ENCODE peak calls at places on chromosomes 11 and 22, in nine cellular contexts. One of them, this sample, is unnamed.

GRCh38 chr11:77073328-77074001 is 6.7 kb downstream of the CAPN5 start:
- DNase-seq in keratinocyte: peak
- DNase-seq in upper lobe of right lung: peak
- DNase-seq in transverse colon: peak
- DNase-seq in AG04450: peak
- DNase-seq in IMR-90: peak
- DNase-seq in pancreas: peak
- DNase-seq in GM13977: no peak
- DNase-seq in body of pancreas: peak
- DNase-seq in this sample: peak

GRCh38 chr22:27476729-27477128 is 324.8 kb downstream of the MN1 start:
- DNase-seq in keratinocyte: no peak
- DNase-seq in upper lobe of right lung: no peak
- DNase-seq in transverse colon: no peak
- DNase-seq in AG04450: no peak
- DNase-seq in IMR-90: peak
- DNase-seq in pancreas: no peak
- DNase-seq in GM13977: no peak
- DNase-seq in body of pancreas: no peak
- DNase-seq in this sample: peak

GRCh38 chr11:1055990-1056771 is 18.5 kb upstream of the MUC2 start:
- DNase-seq in keratinocyte: no peak
- DNase-seq in upper lobe of right lung: peak
- DNase-seq in transverse colon: no peak
- DNase-seq in AG04450: no peak
- DNase-seq in IMR-90: no peak
- DNase-seq in pancreas: peak
- DNase-seq in GM13977: no peak
- DNase-seq in body of pancreas: no peak
- DNase-seq in this sample: no peak

GRCh38 chr11:14773755-14774154 is 118.3 kb downstream of the CYP2R1 start:
- DNase-seq in keratinocyte: no peak
- DNase-seq in upper lobe of right lung: no peak
- DNase-seq in transverse colon: no peak
- DNase-seq in AG04450: no peak
- DNase-seq in IMR-90: peak
- DNase-seq in pancreas: no peak
- DNase-seq in GM13977: no peak
- DNase-seq in body of pancreas: no peak
- DNase-seq in this sample: peak

GRCh38 chr22:43001271-43002197 is 13.4 kb downstream of the PACSIN2 start:
- DNase-seq in keratinocyte: no peak
- DNase-seq in upper lobe of right lung: no peak
- DNase-seq in transverse colon: no peak
- DNase-seq in AG04450: no peak
- DNase-seq in IMR-90: no peak
- DNase-seq in pancreas: no peak
- DNase-seq in GM13977: no peak
- DNase-seq in body of pancreas: no peak
- DNase-seq in this sample: peak

GRCh38 chr11:34606326-34607120 is 14.4 kb upstream of the EHF start:
- DNase-seq in keratinocyte: no peak
- DNase-seq in upper lobe of right lung: no peak
- DNase-seq in transverse colon: no peak
- DNase-seq in AG04450: no peak
- DNase-seq in IMR-90: no peak
- DNase-seq in pancreas: no peak
- DNase-seq in GM13977: no peak
- DNase-seq in body of pancreas: no peak
- DNase-seq in this sample: no peak

GRCh38 chr22:36365020-36365411 is 22.8 kb downstream of the MYH9 start:
- DNase-seq in keratinocyte: peak
- DNase-seq in upper lobe of right lung: no peak
- DNase-seq in transverse colon: peak
- DNase-seq in AG04450: peak
- DNase-seq in IMR-90: peak
- DNase-seq in pancreas: no peak
- DNase-seq in GM13977: peak
- DNase-seq in body of pancreas: peak
- DNase-seq in this sample: peak

GRCh38 chr22:33302549-33302948 is 244.4 kb upstream of the SYN3 start:
- DNase-seq in keratinocyte: no peak
- DNase-seq in upper lobe of right lung: no peak
- DNase-seq in transverse colon: no peak
- DNase-seq in AG04450: no peak
- DNase-seq in IMR-90: no peak
- DNase-seq in pancreas: no peak
- DNase-seq in GM13977: no peak
- DNase-seq in body of pancreas: no peak
- DNase-seq in this sample: no peak

GRCh38 chr11:8906629-8907028 is 4.4 kb upstream of the AKIP1 start:
- DNase-seq in keratinocyte: peak
- DNase-seq in upper lobe of right lung: no peak
- DNase-seq in transverse colon: no peak
- DNase-seq in AG04450: no peak
- DNase-seq in IMR-90: peak
- DNase-seq in pancreas: no peak
- DNase-seq in GM13977: no peak
- DNase-seq in body of pancreas: no peak
- DNase-seq in this sample: peak

GRCh38 chr11:120271672-120272071 is 31.7 kb downstream of the POU2F3 start:
- DNase-seq in keratinocyte: peak
- DNase-seq in upper lobe of right lung: no peak
- DNase-seq in transverse colon: no peak
- DNase-seq in AG04450: no peak
- DNase-seq in IMR-90: no peak
- DNase-seq in pancreas: no peak
- DNase-seq in GM13977: no peak
- DNase-seq in body of pancreas: no peak
- DNase-seq in this sample: no peak

GRCh38 chr22:50529416-50530279 is at the start of gene TYMP:
- DNase-seq in keratinocyte: no peak
- DNase-seq in upper lobe of right lung: peak
- DNase-seq in transverse colon: peak
- DNase-seq in AG04450: no peak
- DNase-seq in IMR-90: no peak
- DNase-seq in pancreas: peak
- DNase-seq in GM13977: peak
- DNase-seq in body of pancreas: peak
- DNase-seq in this sample: no peak

GRCh38 chr11:110432713-110433392 is 3.1 kb downstream of the FDX1 start:
- DNase-seq in keratinocyte: no peak
- DNase-seq in upper lobe of right lung: no peak
- DNase-seq in transverse colon: no peak
- DNase-seq in AG04450: no peak
- DNase-seq in IMR-90: peak
- DNase-seq in pancreas: no peak
- DNase-seq in GM13977: no peak
- DNase-seq in body of pancreas: no peak
- DNase-seq in this sample: peak

GRCh38 chr11:124481365-124482323 is 36.1 kb upstream of the OR8B8 start:
- DNase-seq in keratinocyte: no peak
- DNase-seq in upper lobe of right lung: no peak
- DNase-seq in transverse colon: no peak
- DNase-seq in AG04450: peak
- DNase-seq in IMR-90: peak
- DNase-seq in pancreas: no peak
- DNase-seq in GM13977: no peak
- DNase-seq in body of pancreas: no peak
- DNase-seq in this sample: peak

GRCh38 chr11:2769779-2770555 is 70.2 kb upstream of the KCNQ1OT1 start:
- DNase-seq in keratinocyte: no peak
- DNase-seq in upper lobe of right lung: peak
- DNase-seq in transverse colon: no peak
- DNase-seq in AG04450: no peak
- DNase-seq in IMR-90: no peak
- DNase-seq in pancreas: no peak
- DNase-seq in GM13977: no peak
- DNase-seq in body of pancreas: peak
- DNase-seq in this sample: no peak

GRCh38 chr11:133898031-133898769 is 52.9 kb upstream of the SPATA19 start:
- DNase-seq in keratinocyte: no peak
- DNase-seq in upper lobe of right lung: no peak
- DNase-seq in transverse colon: no peak
- DNase-seq in AG04450: no peak
- DNase-seq in IMR-90: no peak
- DNase-seq in pancreas: no peak
- DNase-seq in GM13977: no peak
- DNase-seq in body of pancreas: no peak
- DNase-seq in this sample: no peak

GRCh38 chr11:93192163-93192562 is 5.6 kb downstream of the SLC36A4 start:
- DNase-seq in keratinocyte: no peak
- DNase-seq in upper lobe of right lung: no peak
- DNase-seq in transverse colon: no peak
- DNase-seq in AG04450: no peak
- DNase-seq in IMR-90: no peak
- DNase-seq in pancreas: no peak
- DNase-seq in GM13977: no peak
- DNase-seq in body of pancreas: no peak
- DNase-seq in this sample: peak

GRCh38 chr22:24744638-24745037 is 29.9 kb downstream of the PIWIL3 start:
- DNase-seq in keratinocyte: no peak
- DNase-seq in upper lobe of right lung: no peak
- DNase-seq in transverse colon: no peak
- DNase-seq in AG04450: no peak
- DNase-seq in IMR-90: no peak
- DNase-seq in pancreas: no peak
- DNase-seq in GM13977: no peak
- DNase-seq in body of pancreas: no peak
- DNase-seq in this sample: peak

GRCh38 chr22:46055176-46055850 is 78.4 kb upstream of the WNT7B start:
- DNase-seq in keratinocyte: no peak
- DNase-seq in upper lobe of right lung: peak
- DNase-seq in transverse colon: peak
- DNase-seq in AG04450: no peak
- DNase-seq in IMR-90: no peak
- DNase-seq in pancreas: peak
- DNase-seq in GM13977: no peak
- DNase-seq in body of pancreas: peak
- DNase-seq in this sample: no peak

GRCh38 chr11:7384691-7385090 is 100.6 kb upstream of the OLFML1 start:
- DNase-seq in keratinocyte: no peak
- DNase-seq in upper lobe of right lung: no peak
- DNase-seq in transverse colon: no peak
- DNase-seq in AG04450: no peak
- DNase-seq in IMR-90: no peak
- DNase-seq in pancreas: no peak
- DNase-seq in GM13977: no peak
- DNase-seq in body of pancreas: no peak
- DNase-seq in this sample: no peak

GRCh38 chr11:120214581-120214980 is 3.7 kb downstream of the OAF start:
- DNase-seq in keratinocyte: no peak
- DNase-seq in upper lobe of right lung: no peak
- DNase-seq in transverse colon: no peak
- DNase-seq in AG04450: no peak
- DNase-seq in IMR-90: no peak
- DNase-seq in pancreas: no peak
- DNase-seq in GM13977: no peak
- DNase-seq in body of pancreas: no peak
- DNase-seq in this sample: no peak

GRCh38 chr11:57546869-57547518 is 9.6 kb downstream of the SMTNL1 start:
- DNase-seq in keratinocyte: no peak
- DNase-seq in upper lobe of right lung: peak
- DNase-seq in transverse colon: no peak
- DNase-seq in AG04450: no peak
- DNase-seq in IMR-90: peak
- DNase-seq in pancreas: no peak
- DNase-seq in GM13977: peak
- DNase-seq in body of pancreas: no peak
- DNase-seq in this sample: peak

GRCh38 chr11:67482736-67483497 is at the start of gene AIP:
- DNase-seq in keratinocyte: peak
- DNase-seq in upper lobe of right lung: peak
- DNase-seq in transverse colon: peak
- DNase-seq in AG04450: peak
- DNase-seq in IMR-90: peak
- DNase-seq in pancreas: peak
- DNase-seq in GM13977: peak
- DNase-seq in body of pancreas: peak
- DNase-seq in this sample: peak
- TF ChIP-seq CTCF in keratinocyte: peak
- TF ChIP-seq CTCF in upper lobe of right lung: peak
- TF ChIP-seq CTCF in transverse colon: no peak
- TF ChIP-seq CTCF in AG04450: peak
- TF ChIP-seq CTCF in IMR-90: no peak
- TF ChIP-seq CTCF in pancreas: no peak
- TF ChIP-seq CTCF in GM13977: peak
- TF ChIP-seq CTCF in body of pancreas: no peak
- TF ChIP-seq CTCF in this sample: no peak

GRCh38 chr11:19018901-19019300 is 41.6 kb downstream of the MRGPRX2 start:
- DNase-seq in keratinocyte: no peak
- DNase-seq in upper lobe of right lung: no peak
- DNase-seq in transverse colon: no peak
- DNase-seq in AG04450: no peak
- DNase-seq in IMR-90: no peak
- DNase-seq in pancreas: no peak
- DNase-seq in GM13977: no peak
- DNase-seq in body of pancreas: no peak
- DNase-seq in this sample: no peak

GRCh38 chr11:19013181-19013857 is 47.2 kb downstream of the MRGPRX2 start:
- DNase-seq in keratinocyte: no peak
- DNase-seq in upper lobe of right lung: no peak
- DNase-seq in transverse colon: no peak
- DNase-seq in AG04450: no peak
- DNase-seq in IMR-90: no peak
- DNase-seq in pancreas: no peak
- DNase-seq in GM13977: no peak
- DNase-seq in body of pancreas: no peak
- DNase-seq in this sample: no peak
- TF ChIP-seq CTCF in keratinocyte: peak
- TF ChIP-seq CTCF in upper lobe of right lung: no peak
- TF ChIP-seq CTCF in transverse colon: no peak
- TF ChIP-seq CTCF in AG04450: peak
- TF ChIP-seq CTCF in IMR-90: no peak
- TF ChIP-seq CTCF in pancreas: no peak
- TF ChIP-seq CTCF in GM13977: peak
- TF ChIP-seq CTCF in body of pancreas: no peak
- TF ChIP-seq CTCF in this sample: peak

GRCh38 chr11:4626207-4627105 is 10.8 kb upstream of the OR51D1 start:
- DNase-seq in keratinocyte: no peak
- DNase-seq in upper lobe of right lung: no peak
- DNase-seq in transverse colon: peak
- DNase-seq in AG04450: peak
- DNase-seq in IMR-90: peak
- DNase-seq in pancreas: no peak
- DNase-seq in GM13977: no peak
- DNase-seq in body of pancreas: peak
- DNase-seq in this sample: peak
- TF ChIP-seq CTCF in keratinocyte: peak
- TF ChIP-seq CTCF in upper lobe of right lung: peak
- TF ChIP-seq CTCF in transverse colon: peak
- TF ChIP-seq CTCF in AG04450: peak
- TF ChIP-seq CTCF in IMR-90: peak
- TF ChIP-seq CTCF in pancreas: peak
- TF ChIP-seq CTCF in GM13977: peak
- TF ChIP-seq CTCF in body of pancreas: peak
- TF ChIP-seq CTCF in this sample: peak

GRCh38 chr22:31162015-31162765 is 2.2 kb downstream of the RNF185 start:
- DNase-seq in keratinocyte: no peak
- DNase-seq in upper lobe of right lung: peak
- DNase-seq in transverse colon: no peak
- DNase-seq in AG04450: no peak
- DNase-seq in IMR-90: no peak
- DNase-seq in pancreas: no peak
- DNase-seq in GM13977: no peak
- DNase-seq in body of pancreas: peak
- DNase-seq in this sample: no peak
- TF ChIP-seq CTCF in keratinocyte: no peak
- TF ChIP-seq CTCF in upper lobe of right lung: peak
- TF ChIP-seq CTCF in transverse colon: peak
- TF ChIP-seq CTCF in AG04450: no peak
- TF ChIP-seq CTCF in IMR-90: no peak
- TF ChIP-seq CTCF in pancreas: no peak
- TF ChIP-seq CTCF in GM13977: no peak
- TF ChIP-seq CTCF in body of pancreas: no peak
- TF ChIP-seq CTCF in this sample: peak